ENCODE peak calls at places on chromosome 22, in six cellular contexts. G is HCT116, I is K562, A is SK-N-SH, H is H1, R is HepG2. T is an unnamed sample.

GRCh38 chr22:39491696-39492095 is 10.4 kb upstream of the MIEF1 start:
- DNase-seq in G (no peak), I (no peak), A (no peak), H (no peak), R (no peak), T (no peak)

GRCh38 chr22:45503071-45503815 is 560 bp downstream of the FBLN1 start:
- DNase-seq in G (no peak), I (no peak), A (peak), H (no peak), R (no peak), T (no peak)

GRCh38 chr22:46085831-46086576 is 64.3 kb upstream of the PPARA start:
- DNase-seq in G (peak), I (peak), A (no peak), H (no peak), R (no peak), T (no peak)

GRCh38 chr22:30606455-30607299 is at the start of gene TCN2:
- DNase-seq in G (no peak), I (peak), A (peak), H (peak), R (peak), T (no peak)

GRCh38 chr22:37740455-37741311 is 43.8 kb downstream of the TRIOBP start:
- DNase-seq in G (no peak), I (no peak), A (no peak), H (no peak), R (no peak), T (no peak)

GRCh38 chr22:30392661-30393321 is 4.0 kb upstream of the SEC14L2 start:
- DNase-seq in G (no peak), I (no peak), A (no peak), H (no peak), R (no peak), T (no peak)

GRCh38 chr22:26429458-26430238 is 588 bp downstream of the ASPHD2 start:
- DNase-seq in G (no peak), I (no peak), A (peak), H (no peak), R (no peak), T (no peak)

GRCh38 chr22:38489561-38490133 is 16.5 kb downstream of the DDX17 start:
- DNase-seq in G (no peak), I (no peak), A (no peak), H (no peak), R (no peak), T (no peak)

GRCh38 chr22:47564651-47565050 is 802.2 kb downstream of the TBC1D22A start:
- DNase-seq in G (no peak), I (no peak), A (peak), H (no peak), R (no peak), T (no peak)

GRCh38 chr22:46480396-46480795 is 57.0 kb downstream of the CELSR1 start:
- DNase-seq in G (no peak), I (no peak), A (no peak), H (no peak), R (no peak), T (no peak)

DNA sequence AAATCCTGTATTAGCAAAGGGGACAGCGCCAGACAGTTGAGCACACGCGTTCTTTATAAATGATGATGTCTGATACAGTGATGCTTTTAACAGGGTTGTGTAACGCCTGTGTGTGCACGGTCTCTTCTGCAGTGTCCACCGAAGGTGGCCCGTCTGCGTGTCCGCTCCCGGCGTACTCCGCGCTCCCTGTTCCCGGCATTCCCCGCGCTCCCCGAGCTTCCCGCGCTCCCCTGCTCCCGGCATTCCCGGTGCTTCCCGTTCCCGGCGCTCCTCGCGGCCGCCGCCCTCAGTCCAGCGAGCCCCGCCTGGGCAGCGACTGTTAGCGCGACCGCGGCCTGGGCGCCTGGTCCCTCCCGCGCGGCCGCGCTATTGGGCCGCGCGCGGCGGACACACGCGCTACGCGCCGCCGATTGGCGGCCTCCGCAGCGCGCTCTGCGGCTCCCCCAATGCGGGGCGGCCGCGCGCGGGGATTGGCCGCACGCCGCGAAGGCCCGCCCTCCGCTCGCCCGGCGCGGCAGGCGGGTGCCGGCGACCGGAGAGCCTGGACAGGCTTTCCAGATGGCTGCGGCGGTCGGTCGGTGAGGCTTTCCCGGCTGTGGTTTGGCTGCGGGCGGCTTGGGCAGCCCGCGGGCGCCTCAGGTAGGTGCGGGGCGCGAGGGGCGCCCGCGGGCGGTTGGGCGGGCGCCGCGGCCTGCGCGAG is at the start of gene DGCR8:
- DNase-seq in G (peak), I (peak), A (peak), H (peak), R (peak), T (peak)
- TF ChIP-seq RAD21 in G (no peak), I (peak), A (no peak), H (no peak), R (peak), T (no peak)

DNA sequence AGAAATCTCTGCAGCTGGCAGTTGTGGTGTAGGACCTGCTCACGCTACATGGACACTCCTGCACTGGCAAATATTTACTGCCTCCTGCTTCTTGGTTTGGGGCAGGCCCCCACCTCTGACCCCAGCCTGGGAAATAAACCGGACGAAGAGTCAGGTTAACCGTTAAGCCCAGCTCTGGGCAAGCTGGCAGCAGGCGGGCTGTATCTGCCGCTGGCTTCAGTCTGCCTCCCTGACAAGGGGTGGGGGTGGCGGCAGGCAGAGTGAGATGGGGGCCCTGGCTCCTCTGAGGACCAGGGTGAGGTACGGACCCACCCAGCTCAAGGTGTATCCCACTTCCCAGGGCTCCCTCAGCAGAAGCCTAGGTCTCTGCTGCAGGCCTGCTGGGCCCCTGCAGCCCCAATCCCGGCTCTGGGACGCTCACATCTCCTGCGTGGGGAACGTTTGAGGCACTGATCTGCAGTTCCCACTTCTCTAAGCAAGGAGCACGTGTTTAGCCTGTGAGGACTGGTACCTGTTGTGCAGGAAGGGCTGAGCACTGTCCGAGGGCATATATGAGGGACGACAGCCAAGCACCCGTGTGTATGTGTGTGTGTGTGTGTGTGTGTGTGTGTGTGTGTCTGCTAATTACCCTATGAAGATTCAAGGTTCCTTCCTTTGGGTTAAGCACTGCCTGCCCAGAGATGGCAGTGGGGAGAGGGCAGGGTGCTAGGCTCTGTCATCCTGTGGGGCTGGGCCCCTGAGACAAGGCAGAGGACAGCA is 1.1 kb upstream of the LRRC75B start:
- DNase-seq in G (no peak), I (no peak), A (peak), H (no peak), R (peak), T (no peak)
- TF ChIP-seq JUND in G (no peak), I (no peak), A (no peak), H (no peak), R (no peak), T (no peak)

GRCh38 chr22:50084570-50084969 is 656 bp downstream of the MLC1 start:
- DNase-seq in G (no peak), I (no peak), A (no peak), H (no peak), R (no peak), T (no peak)
- TF ChIP-seq RAD21 in G (no peak), I (no peak), A (no peak), H (no peak), R (no peak), T (no peak)

DNA sequence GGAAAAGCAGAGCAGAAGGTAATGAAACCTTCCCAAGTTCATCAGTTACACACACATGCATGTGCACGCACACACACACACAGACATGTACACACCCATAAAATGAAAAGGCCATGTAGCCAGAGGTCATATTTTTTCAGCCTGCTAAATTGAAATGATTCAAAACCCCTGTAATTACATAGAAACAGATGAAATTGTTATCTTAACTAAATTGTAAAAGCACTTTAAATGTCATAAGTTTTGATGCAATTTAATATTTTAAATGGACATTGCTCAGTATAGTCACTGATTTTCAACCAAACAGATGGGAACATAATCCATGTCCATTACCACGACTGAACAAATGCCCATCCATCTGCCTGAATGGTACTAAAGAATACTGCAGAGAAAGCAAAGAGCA is 330.5 kb downstream of the TTC28 start:
- DNase-seq in G (no peak), I (no peak), A (peak), H (no peak), R (no peak), T (no peak)
- TF ChIP-seq JUND in G (no peak), I (no peak), A (no peak), H (no peak), R (no peak), T (no peak)

DNA sequence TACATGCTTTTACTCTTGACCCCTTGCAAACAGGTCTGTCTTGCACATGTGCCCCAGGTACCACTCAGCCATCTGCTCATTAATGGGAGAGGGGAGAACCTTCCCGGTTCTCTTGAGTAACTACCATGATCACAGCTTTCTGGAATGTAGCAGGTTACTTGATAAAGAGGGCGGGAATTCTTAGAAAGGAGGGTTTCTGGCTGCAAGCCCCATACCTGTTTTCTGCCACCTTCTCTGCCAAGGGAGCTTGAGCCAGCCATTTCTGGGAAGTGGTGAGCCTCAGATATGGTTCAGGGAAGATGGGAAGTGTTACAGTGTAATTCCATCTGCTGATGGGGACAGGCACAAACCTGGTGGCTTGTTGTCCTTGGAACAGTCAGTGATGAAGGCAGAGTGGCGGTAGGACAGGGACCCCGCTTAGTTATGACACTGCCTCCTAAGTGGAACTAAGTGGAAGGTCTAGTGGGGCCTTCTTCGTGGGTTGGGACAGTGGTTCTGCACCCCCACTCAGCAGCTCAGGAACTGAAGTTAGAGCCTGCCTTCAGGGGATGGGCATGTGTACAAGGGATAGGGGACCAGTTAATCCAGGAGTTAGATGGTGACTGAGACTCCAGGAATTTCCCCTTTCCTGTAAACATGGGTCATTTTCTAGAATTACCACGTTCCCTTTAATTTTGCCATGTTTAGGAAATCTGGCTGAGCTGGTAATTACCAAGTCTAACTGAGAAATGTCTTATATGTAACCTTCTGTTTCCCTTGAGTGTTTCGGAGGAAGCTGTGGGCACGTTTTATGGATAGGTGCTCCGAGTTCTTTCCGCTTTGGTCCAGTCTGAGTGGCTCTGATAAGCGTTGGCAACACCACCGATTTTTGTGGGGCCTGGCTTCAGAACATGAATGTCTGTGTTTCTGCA is 35.2 kb downstream of the BCR start:
- DNase-seq in G (no peak), I (no peak), A (no peak), H (no peak), R (no peak), T (no peak)
- TF ChIP-seq RAD21 in G (no peak), I (no peak), A (no peak), H (no peak), R (no peak), T (no peak)

GRCh38 chr22:43479962-43480361 is 68.1 kb downstream of the MPPED1 start:
- DNase-seq in G (no peak), I (no peak), A (no peak), H (no peak), R (no peak), T (no peak)
- TF ChIP-seq JUND in G (no peak), I (no peak), A (no peak), H (no peak), R (no peak), T (no peak)

DNA sequence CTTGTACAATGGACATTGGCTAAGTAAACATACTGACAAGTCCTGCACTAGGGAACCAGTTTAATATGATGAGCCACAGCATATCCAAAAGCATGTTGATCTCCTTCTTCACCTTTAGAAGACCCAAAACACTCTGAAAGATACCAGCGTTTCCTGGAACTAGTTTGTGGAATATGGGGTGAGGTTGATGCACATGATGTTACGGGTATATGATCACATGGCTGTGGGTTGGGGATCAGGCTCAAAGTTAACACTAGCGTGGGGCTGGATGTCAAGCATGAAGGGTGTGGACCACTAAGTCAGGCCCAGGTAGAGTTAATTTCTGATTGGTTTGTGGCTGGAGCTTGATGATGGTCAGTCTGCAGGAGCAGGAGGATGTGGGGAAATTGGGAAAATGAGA is 9.0 kb downstream of the IGLL5 start:
- DNase-seq in G (no peak), I (no peak), A (no peak), H (no peak), R (no peak), T (no peak)
- TF ChIP-seq RAD21 in G (no peak), I (no peak), A (no peak), H (no peak), R (no peak), T (no peak)

GRCh38 chr22:28102413-28102812 is 183.4 kb upstream of the PITPNB start:
- DNase-seq in G (no peak), I (no peak), A (no peak), H (no peak), R (no peak), T (no peak)
- TF ChIP-seq JUND in G (no peak), I (no peak), A (no peak), H (no peak), R (no peak), T (no peak)